ENCODE peak calls at places on chromosomes 16 and 17, in ten cellular contexts. P is neural progenitor cell, W is cardiac muscle cell, S is AG09319, H is heart right ventricle, O is suprapubic skin, M is omental fat pad, C is psoas muscle, Z is dorsolateral prefrontal cortex, R is Calu3. D is an unnamed sample.
A peak's percentile ranks its signal among the peaks of the same experiment; 100 is the strongest.

GRCh38 chr17:74199306-74200092 is 4.0 kb upstream of the RPL38 start:
- DNase-seq in H (peak; percentile 45), C (peak; percentile 76), Z (no peak), O (no peak), P (peak; percentile 78), W (peak; percentile 72), M (peak; percentile 46), S (no peak), R (peak; percentile 84), D (peak; percentile 86)

GRCh38 chr17:19646788-19647696 is 1.5 kb upstream of the ALDH3A2 start:
- DNase-seq in P (peak; percentile 21), H (no peak), Z (no peak), R (peak; percentile 32), O (no peak), M (no peak), C (no peak), W (no peak), S (no peak), D (no peak)

GRCh38 chr17:7720125-7720524 is 2.6 kb downstream of the DNAH2 start:
- DNase-seq in O (no peak), W (no peak), Z (no peak), R (no peak), M (no peak), S (no peak), H (no peak), P (no peak), C (no peak), D (no peak)

GRCh38 chr17:3958200-3958599 is 6.0 kb downstream of the ATP2A3 start:
- DNase-seq in H (no peak), R (no peak), C (no peak), O (no peak), W (no peak), Z (no peak), M (no peak), P (no peak), S (no peak), D (no peak)

GRCh38 chr16:27315333-27316037 is 1.7 kb downstream of the IL4R start:
- DNase-seq in M (peak; percentile 71), Z (no peak), R (peak; percentile 77), S (no peak), H (peak; percentile 64), C (peak; percentile 60), O (no peak), W (peak; percentile 38), P (peak; percentile 43), D (no peak)

GRCh38 chr17:22310717-22311686 is 618.7 kb downstream of the KCNJ18 start:
- DNase-seq in S (no peak), C (no peak), Z (peak; percentile 54), H (peak; percentile 17), W (no peak), P (no peak), R (no peak), M (no peak), O (no peak), D (no peak)

GRCh38 chr16:67055712-67056487 is 27.0 kb downstream of the CBFB start:
- DNase-seq in O (no peak), W (no peak), S (peak; percentile 28), M (no peak), R (no peak), C (no peak), P (no peak), H (no peak), Z (no peak), D (no peak)

GRCh38 chr17:80428363-80428762 is 13.4 kb downstream of the ENDOV start:
- DNase-seq in H (no peak), C (peak; percentile 35), M (no peak), R (no peak), O (no peak), S (no peak), Z (no peak), W (no peak), P (no peak), D (no peak)

GRCh38 chr16:31082368-31083045 is 6.2 kb downstream of the PRSS53 start:
- DNase-seq in Z (no peak), H (no peak), M (no peak), P (no peak), C (no peak), R (no peak), W (no peak), S (no peak), O (no peak), D (no peak)

GRCh38 chr17:17971431-17972125 is 622 bp downstream of the TOM1L2 start:
- DNase-seq in H (peak; percentile 67), S (no peak), Z (peak; percentile 54), C (peak; percentile 83), M (no peak), O (peak; percentile 83), W (peak; percentile 45), R (peak; percentile 30), P (peak; percentile 36), D (no peak)

GRCh38 chr16:51562896-51563295 is 411.8 kb upstream of the SALL1 start:
- DNase-seq in W (no peak), R (no peak), Z (no peak), O (no peak), H (no peak), C (no peak), P (no peak), M (no peak), S (no peak), D (no peak)

GRCh38 chr17:4632583-4632923 is 8.9 kb downstream of the ALOX15 start:
- DNase-seq in H (no peak), C (no peak), W (peak; percentile 59), P (no peak), Z (no peak), S (no peak), O (no peak), R (no peak), M (no peak), D (no peak)

GRCh38 chr17:50468120-50469004 is at the start of gene CHAD:
- DNase-seq in S (no peak), R (no peak), P (peak; percentile 54), W (no peak), M (no peak), O (no peak), H (no peak), C (peak; percentile 61), Z (no peak), D (no peak)

GRCh38 chr17:13273744-13274295 is 256.0 kb upstream of the ELAC2 start:
- DNase-seq in W (no peak), P (no peak), S (no peak), R (no peak), Z (no peak), C (no peak), M (no peak), O (no peak), H (no peak), D (no peak)

GRCh38 chr16:11445486-11445885 is 100.2 kb downstream of the RMI2 start:
- DNase-seq in W (no peak), Z (no peak), C (no peak), P (no peak), S (no peak), O (no peak), H (no peak), M (no peak), R (no peak), D (no peak)

GRCh38 chr16:72856797-72857196 is 191.1 kb downstream of the ZFHX3 start:
- DNase-seq in C (no peak), M (no peak), S (no peak), P (peak; percentile 44), O (no peak), W (no peak), R (peak; percentile 56), Z (no peak), H (no peak), D (no peak)

GRCh38 chr17:58117382-58117781 is 30.8 kb upstream of the OR4D1 start:
- DNase-seq in S (no peak), P (no peak), H (no peak), W (no peak), C (no peak), M (no peak), O (no peak), R (no peak), Z (no peak), D (no peak)

GRCh38 chr16:87388818-87389134 is 3.4 kb upstream of the MAP1LC3B start:
- DNase-seq in W (no peak), M (no peak), S (no peak), C (no peak), P (no peak), Z (no peak), H (no peak), R (no peak), O (no peak), D (no peak)

GRCh38 chr16:86389566-86390328 is 120.6 kb upstream of the FOXF1 start:
- DNase-seq in W (no peak), C (no peak), H (no peak), S (no peak), O (no peak), Z (no peak), R (no peak), M (no peak), P (no peak), D (no peak)

DNA sequence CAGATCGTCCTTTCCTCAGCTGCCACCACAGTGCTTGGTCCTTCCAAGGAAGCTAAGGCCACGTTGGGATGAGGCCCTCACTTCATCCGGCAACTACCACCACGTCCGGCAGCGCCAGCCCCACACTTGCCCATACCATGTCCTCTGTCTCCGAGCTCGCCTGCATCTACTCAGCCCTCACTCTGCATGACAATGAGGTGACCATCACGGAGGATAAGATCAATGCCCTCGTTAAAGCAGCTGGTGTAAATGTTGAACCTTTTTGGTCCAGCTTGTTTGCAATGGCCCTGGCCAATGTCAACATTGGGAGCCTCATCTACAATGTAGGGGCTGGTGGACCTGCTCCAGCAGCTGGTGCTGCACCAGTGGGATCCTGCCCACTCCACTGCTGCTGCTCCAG is 44.9 kb downstream of the TTC19 start:
- DNase-seq in M (no peak), S (no peak), P (no peak), W (no peak), R (no peak), O (no peak), Z (no peak), H (no peak), C (no peak), D (no peak)
- TF ChIP-seq CTCF in M (no peak), S (no peak), P (no peak), W (no peak), R (no peak), O (no peak), Z (no peak), H (no peak), C (no peak), D (no peak)

GRCh38 chr16:55703003-55704001 is 47.5 kb downstream of the SLC6A2 start:
- DNase-seq in M (no peak), C (no peak), S (peak; percentile 41), O (no peak), P (peak; percentile 68), W (peak; percentile 70), H (peak; percentile 46), R (peak; percentile 40), Z (no peak), D (no peak)
- TF ChIP-seq CTCF in M (no peak), C (peak; percentile 44), S (peak; percentile 55), O (peak; percentile 45), P (peak; percentile 64), W (peak; percentile 60), H (no peak), R (peak; percentile 64), Z (peak; percentile 74), D (peak; percentile 80)

GRCh38 chr16:82641336-82641984 is 14.7 kb downstream of the CDH13 start:
- DNase-seq in Z (no peak), W (no peak), P (no peak), R (no peak), M (no peak), O (no peak), H (no peak), C (no peak), S (no peak), D (no peak)
- TF ChIP-seq CTCF in Z (peak; percentile 42), W (peak; percentile 56), P (peak; percentile 39), R (no peak), M (no peak), O (no peak), H (no peak), C (peak; percentile 37), S (peak; percentile 47), D (no peak)

GRCh38 chr16:21950782-21951521 is 2.2 kb upstream of the UQCRC2 start:
- DNase-seq in Z (no peak), R (peak; percentile 40), S (no peak), H (no peak), W (peak; percentile 12), M (no peak), O (no peak), P (peak; percentile 18), C (no peak), D (no peak)
- TF ChIP-seq CTCF in Z (peak; percentile 43), R (peak; percentile 38), S (peak; percentile 39), H (peak; percentile 20), W (peak; percentile 44), M (no peak), O (no peak), P (peak; percentile 50), C (peak; percentile 52), D (peak; percentile 59)